ENCODE peak calls at places on chromosomes 4 and X, in five cellular contexts. One of them, this sample, is unnamed.

GRCh38 chr4:74654230-74654681 is 140.1 kb downstream of the BTC start:
- DNase-seq in uterus: no peak
- DNase-seq in stomach: no peak
- DNase-seq in HFFc6: peak
- DNase-seq in activated CD8-positive, alpha-beta T cell treated with anti-CD3 and anti-CD28 coated beads for 36 hours: no peak
- DNase-seq in this sample: no peak

GRCh38 chr4:129747756-129748155 is 651.8 kb downstream of the C4orf33 start:
- DNase-seq in HFFc6: no peak
- DNase-seq in activated CD8-positive, alpha-beta T cell treated with anti-CD3 and anti-CD28 coated beads for 36 hours: no peak
- DNase-seq in uterus: no peak
- DNase-seq in stomach: no peak
- DNase-seq in this sample: no peak

GRCh38 chr4:138609943-138610350 is 367.8 kb upstream of the SLC7A11 start:
- DNase-seq in HFFc6: peak
- DNase-seq in activated CD8-positive, alpha-beta T cell treated with anti-CD3 and anti-CD28 coated beads for 36 hours: no peak
- DNase-seq in stomach: no peak
- DNase-seq in uterus: no peak
- DNase-seq in this sample: peak

GRCh38 chrX:55908685-55909212 is 191.2 kb downstream of the RRAGB start:
- DNase-seq in HFFc6: no peak
- DNase-seq in uterus: no peak
- DNase-seq in stomach: no peak
- DNase-seq in activated CD8-positive, alpha-beta T cell treated with anti-CD3 and anti-CD28 coated beads for 36 hours: peak
- DNase-seq in this sample: peak

GRCh38 chr4:101418055-101418454 is 70.7 kb upstream of the PPP3CA start:
- DNase-seq in uterus: no peak
- DNase-seq in activated CD8-positive, alpha-beta T cell treated with anti-CD3 and anti-CD28 coated beads for 36 hours: peak
- DNase-seq in HFFc6: no peak
- DNase-seq in stomach: no peak
- DNase-seq in this sample: peak

GRCh38 chr4:78057600-78058560 is 757 bp downstream of the FRAS1 start:
- DNase-seq in activated CD8-positive, alpha-beta T cell treated with anti-CD3 and anti-CD28 coated beads for 36 hours: peak
- DNase-seq in HFFc6: peak
- DNase-seq in uterus: peak
- DNase-seq in stomach: peak
- DNase-seq in this sample: peak

GRCh38 chrX:86946569-86946968 is 571.0 kb upstream of the KLHL4 start:
- DNase-seq in uterus: no peak
- DNase-seq in activated CD8-positive, alpha-beta T cell treated with anti-CD3 and anti-CD28 coated beads for 36 hours: no peak
- DNase-seq in stomach: no peak
- DNase-seq in HFFc6: no peak
- DNase-seq in this sample: peak

GRCh38 chr4:1770245-1770644 is 22.8 kb upstream of the FGFR3 start:
- DNase-seq in stomach: no peak
- DNase-seq in uterus: no peak
- DNase-seq in activated CD8-positive, alpha-beta T cell treated with anti-CD3 and anti-CD28 coated beads for 36 hours: no peak
- DNase-seq in HFFc6: no peak
- DNase-seq in this sample: no peak

GRCh38 chrX:139224953-139225665 is 305.4 kb upstream of the F9 start:
- DNase-seq in HFFc6: no peak
- DNase-seq in uterus: no peak
- DNase-seq in stomach: no peak
- DNase-seq in activated CD8-positive, alpha-beta T cell treated with anti-CD3 and anti-CD28 coated beads for 36 hours: no peak
- DNase-seq in this sample: no peak

GRCh38 chr4:173025131-173025530 is 143.5 kb upstream of the GALNT7 start:
- DNase-seq in activated CD8-positive, alpha-beta T cell treated with anti-CD3 and anti-CD28 coated beads for 36 hours: peak
- DNase-seq in uterus: peak
- DNase-seq in stomach: peak
- DNase-seq in HFFc6: peak
- DNase-seq in this sample: peak

GRCh38 chr4:127000090-127000489 is 632.7 kb upstream of the INTU start:
- DNase-seq in stomach: no peak
- DNase-seq in activated CD8-positive, alpha-beta T cell treated with anti-CD3 and anti-CD28 coated beads for 36 hours: no peak
- DNase-seq in uterus: no peak
- DNase-seq in HFFc6: no peak
- DNase-seq in this sample: no peak

GRCh38 chr4:167606551-167606950 is 372.3 kb upstream of the SPOCK3 start:
- DNase-seq in stomach: no peak
- DNase-seq in uterus: no peak
- DNase-seq in HFFc6: no peak
- DNase-seq in activated CD8-positive, alpha-beta T cell treated with anti-CD3 and anti-CD28 coated beads for 36 hours: no peak
- DNase-seq in this sample: no peak

GRCh38 chrX:139823806-139824205 is 109.0 kb downstream of the ATP11C start:
- DNase-seq in activated CD8-positive, alpha-beta T cell treated with anti-CD3 and anti-CD28 coated beads for 36 hours: no peak
- DNase-seq in HFFc6: no peak
- DNase-seq in stomach: no peak
- DNase-seq in uterus: no peak
- DNase-seq in this sample: no peak

GRCh38 chr4:183249854-183250253 is 70.2 kb downstream of the CLDN22 start:
- DNase-seq in stomach: no peak
- DNase-seq in uterus: no peak
- DNase-seq in activated CD8-positive, alpha-beta T cell treated with anti-CD3 and anti-CD28 coated beads for 36 hours: peak
- DNase-seq in HFFc6: peak
- DNase-seq in this sample: peak

GRCh38 chr4:159252491-159252890 is 149.6 kb downstream of the RAPGEF2 start:
- DNase-seq in HFFc6: no peak
- DNase-seq in uterus: no peak
- DNase-seq in stomach: no peak
- DNase-seq in activated CD8-positive, alpha-beta T cell treated with anti-CD3 and anti-CD28 coated beads for 36 hours: no peak
- DNase-seq in this sample: peak

GRCh38 chrX:130799393-130799792 is 103.6 kb downstream of the ENOX2 start:
- DNase-seq in stomach: no peak
- DNase-seq in uterus: no peak
- DNase-seq in activated CD8-positive, alpha-beta T cell treated with anti-CD3 and anti-CD28 coated beads for 36 hours: no peak
- DNase-seq in HFFc6: peak
- DNase-seq in this sample: no peak

GRCh38 chr4:41141910-41142309 is 72.4 kb downstream of the APBB2 start:
- DNase-seq in stomach: no peak
- DNase-seq in activated CD8-positive, alpha-beta T cell treated with anti-CD3 and anti-CD28 coated beads for 36 hours: no peak
- DNase-seq in uterus: no peak
- DNase-seq in HFFc6: peak
- DNase-seq in this sample: no peak

GRCh38 chr4:48011722-48012121 is 4.8 kb downstream of the CNGA1 start:
- DNase-seq in HFFc6: no peak
- DNase-seq in stomach: no peak
- DNase-seq in activated CD8-positive, alpha-beta T cell treated with anti-CD3 and anti-CD28 coated beads for 36 hours: no peak
- DNase-seq in uterus: no peak
- DNase-seq in this sample: no peak

GRCh38 chr4:53592686-53593641 is 1.7 kb upstream of the LNX1 start:
- DNase-seq in activated CD8-positive, alpha-beta T cell treated with anti-CD3 and anti-CD28 coated beads for 36 hours: no peak
- DNase-seq in HFFc6: no peak
- DNase-seq in stomach: peak
- DNase-seq in uterus: peak
- DNase-seq in this sample: no peak

GRCh38 chrX:35166023-35166422 is 223.4 kb downstream of the FAM47B start:
- DNase-seq in uterus: no peak
- DNase-seq in activated CD8-positive, alpha-beta T cell treated with anti-CD3 and anti-CD28 coated beads for 36 hours: no peak
- DNase-seq in stomach: no peak
- DNase-seq in HFFc6: no peak
- DNase-seq in this sample: no peak

GRCh38 chr4:165668694-165669093 is 204.3 kb upstream of the TLL1 start:
- DNase-seq in HFFc6: no peak
- DNase-seq in uterus: no peak
- DNase-seq in activated CD8-positive, alpha-beta T cell treated with anti-CD3 and anti-CD28 coated beads for 36 hours: no peak
- DNase-seq in stomach: no peak
- DNase-seq in this sample: no peak

GRCh38 chr4:181541396-181541795 is 701.8 kb upstream of the TENM3 start:
- DNase-seq in HFFc6: no peak
- DNase-seq in activated CD8-positive, alpha-beta T cell treated with anti-CD3 and anti-CD28 coated beads for 36 hours: no peak
- DNase-seq in uterus: no peak
- DNase-seq in stomach: no peak
- DNase-seq in this sample: no peak

GRCh38 chr4:106409901-106410889 is 41.6 kb upstream of the GIMD1 start:
- DNase-seq in stomach: no peak
- DNase-seq in uterus: no peak
- DNase-seq in activated CD8-positive, alpha-beta T cell treated with anti-CD3 and anti-CD28 coated beads for 36 hours: no peak
- DNase-seq in HFFc6: peak
- DNase-seq in this sample: no peak

GRCh38 chrX:155094468-155095061 is 23.3 kb downstream of the BRCC3 start:
- DNase-seq in activated CD8-positive, alpha-beta T cell treated with anti-CD3 and anti-CD28 coated beads for 36 hours: peak
- DNase-seq in stomach: no peak
- DNase-seq in HFFc6: no peak
- DNase-seq in uterus: no peak
- DNase-seq in this sample: no peak

DNA sequence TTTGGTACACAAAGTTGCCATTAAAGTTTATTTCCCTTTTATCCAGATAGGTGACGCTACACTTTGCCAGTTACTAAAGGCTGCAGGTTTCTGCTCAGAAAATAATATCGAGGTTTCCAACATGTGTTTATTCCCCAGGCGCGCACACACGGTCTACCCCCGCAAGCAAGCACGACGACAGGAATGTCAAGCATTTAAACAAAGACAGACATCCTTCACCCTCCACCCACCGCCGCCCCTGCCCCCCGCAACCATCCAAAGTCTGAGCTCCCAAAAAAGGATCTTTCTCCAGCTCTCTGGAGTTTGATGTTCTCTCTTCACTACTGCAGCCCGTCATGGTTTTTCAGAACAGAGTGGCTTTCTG is 1.3 kb upstream of the PCDH7 start:
- DNase-seq in uterus: peak
- DNase-seq in HFFc6: no peak
- DNase-seq in stomach: no peak
- DNase-seq in activated CD8-positive, alpha-beta T cell treated with anti-CD3 and anti-CD28 coated beads for 36 hours: no peak
- DNase-seq in this sample: peak
- TF ChIP-seq CTCF in uterus: peak
- TF ChIP-seq CTCF in HFFc6: peak
- TF ChIP-seq CTCF in stomach: no peak
- TF ChIP-seq CTCF in activated CD8-positive, alpha-beta T cell treated with anti-CD3 and anti-CD28 coated beads for 36 hours: no peak
- TF ChIP-seq CTCF in this sample: no peak

DNA sequence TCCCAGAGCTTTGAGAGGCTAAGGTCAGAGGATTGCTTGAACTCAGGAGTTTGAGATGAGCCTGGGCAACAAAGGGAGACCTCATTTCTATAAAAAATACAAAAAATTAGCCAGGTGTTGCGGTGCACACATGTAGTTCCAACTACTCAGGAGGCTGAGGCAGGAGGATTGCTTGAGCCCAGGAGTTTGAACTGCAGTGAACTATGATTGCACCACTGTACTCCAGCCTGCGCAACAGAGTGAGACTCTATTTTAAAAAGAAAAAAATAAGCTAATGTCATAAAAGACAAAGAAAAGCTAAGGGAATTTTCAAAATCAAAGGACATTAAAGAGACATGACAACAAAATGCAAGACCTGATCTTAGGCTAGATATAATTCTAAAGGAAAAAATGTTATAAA is 75.1 kb downstream of the SPRY1 start:
- DNase-seq in uterus: no peak
- DNase-seq in activated CD8-positive, alpha-beta T cell treated with anti-CD3 and anti-CD28 coated beads for 36 hours: no peak
- DNase-seq in stomach: no peak
- DNase-seq in HFFc6: no peak
- DNase-seq in this sample: no peak
- TF ChIP-seq CTCF in uterus: no peak
- TF ChIP-seq CTCF in activated CD8-positive, alpha-beta T cell treated with anti-CD3 and anti-CD28 coated beads for 36 hours: no peak
- TF ChIP-seq CTCF in stomach: no peak
- TF ChIP-seq CTCF in HFFc6: no peak
- TF ChIP-seq CTCF in this sample: no peak

GRCh38 chrX:129347291-129347690 is 176.0 kb downstream of the SMARCA1 start:
- DNase-seq in activated CD8-positive, alpha-beta T cell treated with anti-CD3 and anti-CD28 coated beads for 36 hours: no peak
- DNase-seq in stomach: no peak
- DNase-seq in uterus: no peak
- DNase-seq in HFFc6: no peak
- DNase-seq in this sample: no peak
- TF ChIP-seq CTCF in activated CD8-positive, alpha-beta T cell treated with anti-CD3 and anti-CD28 coated beads for 36 hours: no peak
- TF ChIP-seq CTCF in stomach: no peak
- TF ChIP-seq CTCF in uterus: no peak
- TF ChIP-seq CTCF in HFFc6: peak
- TF ChIP-seq CTCF in this sample: no peak

DNA sequence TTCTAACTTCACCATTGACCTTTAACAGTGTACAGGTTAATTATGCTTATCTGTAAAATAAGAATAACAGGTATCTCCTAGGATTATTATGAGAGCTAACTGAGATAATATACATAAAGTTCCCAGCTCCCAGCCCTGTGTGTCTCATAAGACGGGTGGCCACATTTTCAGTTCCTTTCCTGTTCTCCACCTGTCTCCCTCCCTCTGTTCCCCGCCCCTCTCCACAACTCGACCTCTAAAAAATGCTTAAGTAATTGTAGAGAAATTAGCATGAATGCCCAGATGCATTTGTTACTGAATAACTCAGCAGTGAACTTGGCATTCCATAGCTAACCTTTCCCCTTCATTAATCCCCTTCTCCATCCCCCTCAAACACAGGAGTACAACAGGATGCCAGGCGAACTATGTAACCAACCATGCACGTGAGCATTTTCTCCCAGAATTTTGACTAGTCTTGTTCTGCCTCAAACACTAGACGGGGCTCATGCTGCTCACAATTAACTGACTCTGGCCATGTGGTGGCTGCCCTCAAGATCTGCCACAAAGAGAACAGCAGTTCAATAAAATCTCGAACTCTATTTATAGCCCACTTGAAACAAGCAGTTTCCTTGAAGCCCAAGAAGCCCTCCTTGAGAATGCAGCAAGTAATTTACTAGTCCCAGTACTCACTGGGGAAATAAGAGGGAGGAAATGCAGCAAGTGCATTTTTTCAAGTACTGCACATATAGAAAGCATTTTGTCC is 351.2 kb downstream of the ARHGAP24 start:
- DNase-seq in activated CD8-positive, alpha-beta T cell treated with anti-CD3 and anti-CD28 coated beads for 36 hours: no peak
- DNase-seq in HFFc6: peak
- DNase-seq in uterus: no peak
- DNase-seq in stomach: peak
- DNase-seq in this sample: no peak
- TF ChIP-seq CTCF in activated CD8-positive, alpha-beta T cell treated with anti-CD3 and anti-CD28 coated beads for 36 hours: no peak
- TF ChIP-seq CTCF in HFFc6: peak
- TF ChIP-seq CTCF in uterus: peak
- TF ChIP-seq CTCF in stomach: no peak
- TF ChIP-seq CTCF in this sample: no peak

GRCh38 chr4:82594466-82594865 is 32.7 kb upstream of the TMEM150C start:
- DNase-seq in stomach: no peak
- DNase-seq in HFFc6: no peak
- DNase-seq in uterus: no peak
- DNase-seq in activated CD8-positive, alpha-beta T cell treated with anti-CD3 and anti-CD28 coated beads for 36 hours: no peak
- DNase-seq in this sample: no peak

GRCh38 chr4:82593416-82593815 is 31.6 kb upstream of the TMEM150C start:
- DNase-seq in uterus: no peak
- DNase-seq in activated CD8-positive, alpha-beta T cell treated with anti-CD3 and anti-CD28 coated beads for 36 hours: no peak
- DNase-seq in stomach: no peak
- DNase-seq in HFFc6: no peak
- DNase-seq in this sample: no peak

GRCh38 chr4:82604522-82604921 is 42.7 kb upstream of the TMEM150C start:
- DNase-seq in activated CD8-positive, alpha-beta T cell treated with anti-CD3 and anti-CD28 coated beads for 36 hours: no peak
- DNase-seq in HFFc6: no peak
- DNase-seq in uterus: no peak
- DNase-seq in stomach: no peak
- DNase-seq in this sample: no peak

GRCh38 chr4:82601242-82602015 is 39.6 kb upstream of the TMEM150C start:
- DNase-seq in activated CD8-positive, alpha-beta T cell treated with anti-CD3 and anti-CD28 coated beads for 36 hours: no peak
- DNase-seq in HFFc6: no peak
- DNase-seq in uterus: no peak
- DNase-seq in stomach: no peak
- DNase-seq in this sample: no peak

GRCh38 chr4:82599336-82599735 is 37.5 kb upstream of the TMEM150C start:
- DNase-seq in HFFc6: no peak
- DNase-seq in activated CD8-positive, alpha-beta T cell treated with anti-CD3 and anti-CD28 coated beads for 36 hours: peak
- DNase-seq in uterus: no peak
- DNase-seq in stomach: no peak
- DNase-seq in this sample: no peak
- TF ChIP-seq CTCF in HFFc6: no peak
- TF ChIP-seq CTCF in activated CD8-positive, alpha-beta T cell treated with anti-CD3 and anti-CD28 coated beads for 36 hours: no peak
- TF ChIP-seq CTCF in uterus: no peak
- TF ChIP-seq CTCF in stomach: no peak
- TF ChIP-seq CTCF in this sample: no peak

GRCh38 chrX:76279007-76279406 is 106.1 kb downstream of the PBDC1 start:
- DNase-seq in stomach: peak
- DNase-seq in uterus: peak
- DNase-seq in HFFc6: peak
- DNase-seq in activated CD8-positive, alpha-beta T cell treated with anti-CD3 and anti-CD28 coated beads for 36 hours: peak
- DNase-seq in this sample: peak
- TF ChIP-seq CTCF in stomach: peak
- TF ChIP-seq CTCF in uterus: peak
- TF ChIP-seq CTCF in HFFc6: peak
- TF ChIP-seq CTCF in activated CD8-positive, alpha-beta T cell treated with anti-CD3 and anti-CD28 coated beads for 36 hours: peak
- TF ChIP-seq CTCF in this sample: no peak